ENCODE peak calls at places on chromosomes 12 and 14, in ten cellular contexts. C, U, T, K, D, Z, I, L, A and V are unnamed samples.

GRCh38 chr14:30651934-30652333 is 29.8 kb downstream of the SCFD1 start:
- DNase-seq in C (no peak), K (no peak), L (no peak), A (no peak), Z (no peak), T (no peak), D (no peak), I (no peak), U (no peak), V (no peak)

GRCh38 chr14:99389171-99389826 is 91.4 kb downstream of the SETD3 start:
- DNase-seq in L (peak), U (no peak), K (peak), Z (no peak), T (peak), I (peak), C (peak), A (peak), D (peak), V (peak)

GRCh38 chr12:108525681-108526080 is 10.6 kb downstream of the FICD start:
- DNase-seq in Z (no peak), C (no peak), I (no peak), U (peak), A (no peak), T (no peak), L (no peak), D (no peak), K (no peak), V (peak)

GRCh38 chr12:107275530-107275929 is 182.2 kb upstream of the CRY1 start:
- DNase-seq in D (no peak), C (no peak), K (no peak), T (no peak), A (no peak), L (no peak), U (no peak), I (no peak), Z (no peak), V (no peak)

GRCh38 chr12:64745259-64745807 is 13.9 kb downstream of the GNS start:
- DNase-seq in L (no peak), U (no peak), D (no peak), K (no peak), I (no peak), Z (no peak), C (no peak), A (no peak), T (no peak), V (no peak)

GRCh38 chr14:40229676-40230075 is 797.4 kb upstream of the FBXO33 start:
- DNase-seq in U (no peak), Z (no peak), K (no peak), A (no peak), D (no peak), L (no peak), T (no peak), I (no peak), C (no peak), V (no peak)

GRCh38 chr12:88052686-88053085 is 23.5 kb upstream of the C12orf50 start:
- DNase-seq in U (no peak), A (peak), I (peak), C (peak), T (peak), D (no peak), Z (no peak), L (peak), K (no peak), V (peak)

GRCh38 chr12:110689601-110690430 is 901 bp upstream of the HVCN1 start:
- DNase-seq in Z (no peak), I (peak), K (peak), U (no peak), C (no peak), D (no peak), L (peak), T (peak), A (no peak), V (peak)

GRCh38 chr14:71538949-71539659 is 393.1 kb upstream of the RGS6 start:
- DNase-seq in D (no peak), U (no peak), C (no peak), K (no peak), T (peak), I (peak), Z (no peak), A (no peak), L (peak), V (no peak)

GRCh38 chr12:66438601-66439000 is 136.3 kb downstream of the HELB start:
- DNase-seq in I (peak), L (peak), T (peak), Z (no peak), C (no peak), U (no peak), K (no peak), A (no peak), D (no peak), V (peak)

GRCh38 chr12:86634706-86635410 is 378.7 kb upstream of the MGAT4C start:
- DNase-seq in T (peak), U (peak), K (no peak), C (no peak), L (peak), I (peak), A (peak), D (no peak), Z (no peak), V (peak)

GRCh38 chr12:124518051-124518932 is 49.1 kb downstream of the NCOR2 start:
- DNase-seq in K (peak), U (peak), I (peak), Z (peak), L (peak), D (peak), C (peak), T (peak), A (peak), V (peak)

GRCh38 chr12:131773582-131774221 is 54.5 kb upstream of the MMP17 start:
- DNase-seq in I (no peak), L (no peak), D (no peak), Z (no peak), C (no peak), T (no peak), A (no peak), K (no peak), U (no peak), V (no peak)

GRCh38 chr14:104797112-104798044 is 1.8 kb upstream of the AKT1 start:
- DNase-seq in Z (no peak), K (no peak), I (no peak), D (no peak), C (peak), T (no peak), L (no peak), A (peak), U (no peak), V (no peak)

GRCh38 chr12:6334940-6335450 is 6.9 kb downstream of the TNFRSF1A start:
- DNase-seq in U (no peak), D (no peak), C (no peak), I (peak), L (no peak), T (no peak), K (no peak), A (no peak), Z (no peak), V (no peak)

GRCh38 chr12:43004908-43005307 is 415.4 kb upstream of the PRICKLE1 start:
- DNase-seq in L (no peak), D (no peak), C (peak), T (no peak), A (no peak), Z (no peak), U (no peak), I (no peak), K (no peak), V (no peak)

GRCh38 chr12:66571361-66571760 is 107.5 kb downstream of the GRIP1 start:
- DNase-seq in D (no peak), A (no peak), U (no peak), L (no peak), Z (no peak), K (no peak), T (no peak), C (no peak), I (no peak), V (no peak)

GRCh38 chr12:48970702-48971334 is 717 bp downstream of the WNT10B start:
- DNase-seq in I (no peak), T (no peak), U (no peak), Z (no peak), C (no peak), D (no peak), L (no peak), K (no peak), A (no peak), V (no peak)

GRCh38 chr12:48973084-48973483 is 1.5 kb upstream of the WNT10B start:
- DNase-seq in A (no peak), K (no peak), T (no peak), U (no peak), C (no peak), L (no peak), D (no peak), Z (no peak), I (peak), V (no peak)

GRCh38 chr12:48973531-48973930 is 2.0 kb upstream of the WNT10B start:
- DNase-seq in K (peak), L (no peak), T (peak), Z (no peak), D (no peak), U (no peak), C (no peak), I (peak), A (no peak), V (no peak)

GRCh38 chr12:48973992-48974673 is 2.6 kb upstream of the WNT10B start:
- DNase-seq in D (no peak), K (peak), C (peak), Z (no peak), I (peak), U (no peak), L (peak), A (peak), T (peak), V (no peak)

GRCh38 chr12:48972213-48973021 is 882 bp upstream of the WNT10B start:
- DNase-seq in T (no peak), C (no peak), A (no peak), I (no peak), D (no peak), U (no peak), L (no peak), K (no peak), Z (no peak), V (no peak)
- TF ChIP-seq CTCF in T (no peak), C (peak), A (no peak), I (no peak), D (no peak), U (peak), L (no peak), K (no peak), Z (no peak), V (no peak)

GRCh38 chr14:35826952-35827416 is 846 bp downstream of the BRMS1L start:
- DNase-seq in K (no peak), C (no peak), L (no peak), T (no peak), Z (no peak), U (no peak), D (no peak), I (peak), A (no peak), V (no peak)

GRCh38 chr14:35822501-35822900 is 3.6 kb upstream of the BRMS1L start:
- DNase-seq in C (no peak), K (no peak), A (no peak), Z (no peak), D (no peak), I (no peak), L (no peak), U (no peak), T (no peak), V (peak)

GRCh38 chr14:35827678-35828472 is 1.7 kb downstream of the BRMS1L start:
- DNase-seq in K (no peak), I (no peak), D (no peak), Z (no peak), C (no peak), A (no peak), L (no peak), U (no peak), T (no peak), V (no peak)

GRCh38 chr14:35826218-35826951 is at the start of gene BRMS1L:
- DNase-seq in Z (peak), U (peak), C (peak), T (peak), A (peak), I (peak), D (peak), K (peak), L (peak), V (peak)

GRCh38 chr14:35825968-35826217 is 245 bp upstream of the BRMS1L start:
- DNase-seq in A (no peak), D (no peak), Z (no peak), L (no peak), C (no peak), U (no peak), K (no peak), I (no peak), T (no peak), V (no peak)
- H3K4me3 ChIP-seq in A (peak), D (peak), Z (peak), L (peak), C (peak), U (peak), K (peak), I (peak), T (peak), V (peak)

GRCh38 chr12:23236056-23236455 is 611.1 kb downstream of the ETNK1 start:
- DNase-seq in C (no peak), D (no peak), I (no peak), K (no peak), T (no peak), Z (no peak), U (no peak), A (no peak), L (no peak), V (no peak)

GRCh38 chr12:23238957-23239356 is 614.0 kb downstream of the ETNK1 start:
- DNase-seq in T (no peak), Z (no peak), U (no peak), K (no peak), A (no peak), L (no peak), D (no peak), I (no peak), C (no peak), V (no peak)

DNA sequence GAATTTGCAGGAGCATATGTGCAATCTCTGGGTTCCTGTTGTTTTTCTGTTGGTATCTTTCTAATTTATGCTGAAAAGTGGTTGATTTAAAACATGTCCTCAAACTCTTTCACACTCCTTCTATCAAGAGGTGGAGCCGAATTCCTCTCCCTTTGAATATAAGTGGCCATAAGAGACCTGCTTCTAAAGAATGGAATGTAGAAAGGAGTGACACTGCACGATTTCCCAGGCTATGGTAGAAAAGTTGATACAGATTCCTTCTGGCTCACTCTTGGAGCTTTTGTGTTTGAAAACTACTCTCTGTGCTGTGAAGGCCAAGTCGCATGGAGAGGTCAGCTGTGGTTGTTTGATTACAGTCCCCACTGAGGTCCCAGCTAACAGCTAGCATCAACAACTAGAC is 613.2 kb downstream of the ETNK1 start:
- DNase-seq in U (no peak), K (no peak), C (no peak), A (no peak), I (no peak), L (no peak), Z (no peak), T (no peak), D (no peak), V (no peak)
- TF ChIP-seq CTCF in U (no peak), K (no peak), C (no peak), A (no peak), I (no peak), L (no peak), Z (no peak), T (no peak), D (no peak), V (no peak)

DNA sequence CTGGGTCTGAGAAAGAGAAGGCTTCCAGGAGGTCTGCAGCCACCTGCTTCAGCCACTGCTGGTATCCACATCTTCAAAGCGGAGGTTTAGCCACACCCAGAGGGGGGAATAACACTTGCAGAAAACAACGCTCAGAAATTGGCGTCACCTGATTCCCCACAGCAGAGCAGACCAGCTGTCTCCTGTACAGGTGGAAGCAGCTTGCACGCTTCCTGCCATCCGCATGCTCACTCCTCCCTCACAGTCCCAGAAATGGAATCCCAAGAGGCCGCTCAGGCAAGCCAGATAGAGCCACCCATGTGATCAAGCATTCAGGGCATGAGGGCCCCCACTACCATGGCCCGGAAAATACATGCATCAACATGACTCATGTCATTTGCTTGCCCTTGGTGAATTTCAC is 112.2 kb upstream of the DIO3 start:
- DNase-seq in I (no peak), K (no peak), C (no peak), A (no peak), D (no peak), U (no peak), L (no peak), Z (no peak), T (no peak), V (no peak)
- H3K4me3 ChIP-seq in I (no peak), K (no peak), C (no peak), A (no peak), D (no peak), U (no peak), L (no peak), Z (no peak), T (no peak), V (no peak)

DNA sequence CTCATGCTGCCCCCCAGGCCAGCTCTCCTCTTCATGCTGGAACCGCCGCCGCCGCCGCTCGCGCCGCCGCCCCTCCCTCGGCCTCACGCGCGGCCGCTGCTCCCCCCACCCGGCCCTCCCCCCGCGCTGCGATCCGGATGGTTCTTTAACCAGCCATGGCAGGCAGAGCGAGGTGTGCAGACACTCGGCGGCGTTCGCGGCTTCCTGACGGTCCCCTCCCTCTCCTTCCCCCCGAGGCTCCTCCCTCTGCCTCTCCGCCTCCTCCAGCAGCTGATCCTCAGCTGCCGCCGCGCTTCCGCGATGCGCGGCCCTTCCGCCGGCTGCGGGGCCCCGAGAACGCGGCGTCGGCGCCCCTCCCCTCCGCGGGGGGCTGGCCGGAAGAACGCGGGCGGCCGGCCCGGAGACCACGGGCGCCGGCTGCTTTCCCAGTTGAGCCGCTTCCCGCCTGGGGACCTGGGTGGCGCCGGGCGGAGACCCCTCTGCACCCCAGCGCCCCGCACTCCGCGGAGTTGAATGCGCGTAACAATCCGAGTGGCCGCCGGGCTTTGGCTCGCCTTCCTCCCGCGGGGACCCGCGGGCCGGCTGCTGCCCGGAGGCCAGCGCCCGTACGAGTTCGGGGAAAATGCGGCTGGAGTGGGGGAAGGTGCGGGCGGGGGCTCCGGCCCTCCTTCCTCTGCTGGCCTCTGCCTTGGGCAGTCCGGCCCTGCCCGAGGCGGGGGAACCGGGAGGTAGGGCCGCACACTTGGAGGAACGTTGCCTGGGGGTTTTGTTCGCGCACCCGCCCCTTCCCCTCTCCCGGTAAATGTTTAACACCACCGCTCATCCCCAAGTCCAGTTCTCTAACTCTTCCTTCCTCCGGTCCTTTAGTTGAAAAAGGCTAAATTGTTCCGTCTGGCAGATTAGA is at the start of gene DCAF5:
- DNase-seq in Z (peak), L (peak), U (peak), C (peak), T (peak), I (peak), A (peak), K (peak), D (peak), V (peak)
- TF ChIP-seq CTCF in Z (no peak), L (no peak), U (no peak), C (no peak), T (no peak), I (no peak), A (no peak), K (no peak), D (no peak), V (no peak)

GRCh38 chr12:49566361-49566760 is 1.6 kb downstream of the MCRS1 start:
- DNase-seq in U (no peak), L (no peak), K (no peak), Z (no peak), C (no peak), D (no peak), I (no peak), A (no peak), T (no peak), V (no peak)
- H3K4me3 ChIP-seq in U (no peak), L (peak), K (peak), Z (no peak), C (no peak), D (no peak), I (peak), A (no peak), T (no peak), V (no peak)

GRCh38 chr12:89382366-89382765 is 30.1 kb upstream of the DUSP6 start:
- DNase-seq in L (no peak), I (no peak), C (no peak), D (no peak), Z (no peak), U (no peak), T (no peak), A (no peak), K (no peak), V (no peak)

GRCh38 chr12:89384050-89384749 is 31.9 kb upstream of the DUSP6 start:
- DNase-seq in Z (no peak), D (peak), C (peak), I (peak), U (peak), L (peak), T (peak), K (peak), A (no peak), V (peak)

GRCh38 chr12:89383235-89384049 is 31.1 kb upstream of the DUSP6 start:
- DNase-seq in Z (no peak), C (no peak), D (no peak), T (no peak), K (no peak), U (no peak), L (peak), A (no peak), I (peak), V (no peak)

GRCh38 chr12:89384750-89385273 is 32.5 kb upstream of the DUSP6 start:
- DNase-seq in L (no peak), K (no peak), T (no peak), D (no peak), C (no peak), Z (no peak), U (no peak), A (no peak), I (no peak), V (no peak)

DNA sequence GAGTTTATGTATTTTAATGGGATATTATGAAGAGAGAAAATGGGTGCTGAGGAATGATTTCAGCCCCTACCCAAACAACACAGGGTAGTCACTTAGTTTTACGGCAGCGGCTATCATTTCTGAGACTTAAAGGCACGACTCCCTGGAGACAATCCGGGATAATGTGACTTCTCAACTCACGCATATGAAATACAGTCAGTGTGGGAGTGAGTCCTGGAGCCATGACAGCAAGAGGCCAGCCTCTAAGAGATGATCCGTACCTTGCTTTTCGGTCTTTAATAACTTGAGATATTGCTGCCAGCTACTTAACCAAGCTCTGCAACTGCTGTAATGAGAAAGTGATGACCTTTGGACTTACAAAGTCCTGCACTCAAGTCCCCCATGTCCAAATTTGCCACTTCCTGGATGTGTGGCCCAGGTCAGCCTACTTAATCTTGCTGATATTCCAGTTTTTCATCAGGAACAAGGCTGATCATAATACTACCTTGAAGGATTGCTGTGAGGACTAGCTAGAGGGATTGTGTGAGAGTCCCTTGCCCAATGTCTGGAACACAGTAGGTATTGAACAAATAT is 33.8 kb upstream of the DUSP6 start:
- DNase-seq in U (no peak), T (no peak), K (no peak), I (no peak), Z (no peak), A (no peak), C (no peak), D (no peak), L (no peak), V (no peak)
- TF ChIP-seq CTCF in U (no peak), T (no peak), K (no peak), I (no peak), Z (no peak), A (no peak), C (no peak), D (no peak), L (no peak), V (no peak)

GRCh38 chr14:22477569-22478194 is 111.3 kb downstream of the DAD1 start:
- DNase-seq in A (no peak), U (no peak), K (no peak), D (no peak), T (no peak), I (no peak), C (no peak), L (no peak), Z (no peak), V (no peak)
- H3K4me3 ChIP-seq in A (no peak), U (no peak), K (no peak), D (no peak), T (no peak), I (no peak), C (no peak), L (no peak), Z (no peak), V (no peak)

GRCh38 chr14:94598506-94598815 is 13.7 kb upstream of the SERPINA3 start:
- DNase-seq in L (no peak), U (no peak), T (no peak), D (no peak), K (no peak), A (no peak), Z (no peak), C (no peak), I (no peak), V (no peak)
- TF ChIP-seq CTCF in L (no peak), U (no peak), T (no peak), D (no peak), K (no peak), A (no peak), Z (no peak), C (no peak), I (no peak), V (no peak)